ENCODE peak calls at places on chromosomes 2 and 18, in four cellular contexts. C is stimulated activated CD4-positive, alpha-beta T cell treated with anti-CD3 and anti-CD28 coated beads, TNF-alpha, amount 100 ng/mL, for 4 hours; Y is HT1080; A is nephron progenitor cell. F is an unnamed sample.

GRCh38 chr2:138829326-138829725 is 49.1 kb upstream of the NXPH2 start:
- DNase-seq in C (no peak), Y (peak), A (peak), F (peak)

GRCh38 chr2:10489842-10490555 is 41.9 kb upstream of the ODC1 start:
- DNase-seq in C (no peak), Y (no peak), A (no peak), F (no peak)

GRCh38 chr2:68404164-68404563 is 39.1 kb downstream of the PLEK start:
- DNase-seq in C (no peak), Y (no peak), A (no peak), F (no peak)

GRCh38 chr18:63439334-63439733 is 17.1 kb upstream of the VPS4B start:
- DNase-seq in C (peak), Y (peak), A (peak), F (peak)

GRCh38 chr2:135255208-135255607 is 203.1 kb downstream of the RAB3GAP1 start:
- DNase-seq in C (no peak), Y (no peak), A (no peak), F (no peak)

GRCh38 chr2:102801098-102801718 is 39.4 kb downstream of the TMEM182 start:
- DNase-seq in C (no peak), Y (no peak), A (no peak), F (no peak)

GRCh38 chr2:71530246-71530986 is 77.1 kb downstream of the DYSF start:
- DNase-seq in C (no peak), Y (peak), A (peak), F (peak)

GRCh38 chr2:10890706-10891270 is 20.9 kb upstream of the KCNF1 start:
- DNase-seq in C (no peak), Y (no peak), A (no peak), F (no peak)

F was measured in retina.